ENCODE peak calls at places on chromosomes 6 and 20, in six cellular contexts. G is effector memory CD8-positive, alpha-beta T cell; K is NCI-H2171; P is GDM1; N is stromal cell of bone marrow; L is astrocyte of the spinal cord. C is an unnamed sample.

GRCh38 chr6:31187780-31188194 is 17.3 kb upstream of the POU5F1 start:
- DNase-seq in L (no peak), P (no peak), N (no peak), G (no peak), K (no peak), C (no peak)

GRCh38 chr6:24683297-24684296 is 16.7 kb downstream of the ACOT13 start:
- DNase-seq in G (no peak), N (no peak), K (no peak), L (no peak), P (no peak), C (no peak)

GRCh38 chr6:53913286-53913685 is 118.5 kb downstream of the LRRC1 start:
- DNase-seq in P (no peak), G (no peak), K (no peak), N (no peak), L (no peak), C (no peak)

GRCh38 chr6:155303361-155303870 is 10.9 kb downstream of the TFB1M start:
- DNase-seq in P (no peak), G (no peak), L (no peak), K (no peak), N (no peak), C (no peak)

GRCh38 chr20:14919473-14920157 is 582.2 kb upstream of the FLRT3 start:
- DNase-seq in P (no peak), N (no peak), L (no peak), G (no peak), K (peak; percentile 41), C (no peak)

GRCh38 chr6:78810698-78811097 is 56.7 kb upstream of the IRAK1BP1 start:
- DNase-seq in N (peak; percentile 85), G (no peak), L (no peak), K (no peak), P (no peak), C (peak; percentile 24)

GRCh38 chr20:45630366-45630765 is 718 bp downstream of the WFDC9 start:
- DNase-seq in L (no peak), P (no peak), N (peak; percentile 18), G (no peak), K (no peak), C (no peak)

GRCh38 chr20:47233333-47234188 is 122.9 kb downstream of the ZMYND8 start:
- DNase-seq in P (no peak), G (no peak), K (no peak), L (peak; percentile 53), N (peak; percentile 88), C (peak; percentile 56)

GRCh38 chr20:35463455-35464300 is 8.3 kb downstream of the CEP250 start:
- DNase-seq in N (peak; percentile 37), P (peak; percentile 17), G (peak; percentile 66), L (peak; percentile 73), K (peak; percentile 31), C (no peak)

GRCh38 chr6:46947497-46947896 is 25.8 kb upstream of the ADGRF5 start:
- DNase-seq in P (no peak), L (no peak), N (no peak), G (no peak), K (no peak), C (no peak)

GRCh38 chr6:52595000-52595795 is 18.3 kb upstream of the TRAM2 start:
- DNase-seq in N (peak; percentile 91), G (no peak), K (peak; percentile 60), L (peak; percentile 92), P (no peak), C (peak; percentile 80)

GRCh38 chr20:58019850-58020625 is 208.4 kb downstream of the ANKRD60 start:
- DNase-seq in P (no peak), K (no peak), L (no peak), G (no peak), N (no peak), C (no peak)

GRCh38 chr6:156816505-156816904 is 39.3 kb downstream of the ARID1B start:
- DNase-seq in P (no peak), N (no peak), L (no peak), G (no peak), K (no peak), C (no peak)

GRCh38 chr6:128112494-128112893 is 211.6 kb upstream of the THEMIS start:
- DNase-seq in G (no peak), L (peak; percentile 14), K (no peak), P (no peak), N (no peak), C (no peak)

GRCh38 chr6:158377866-158378265 is 65.6 kb downstream of the TULP4 start:
- DNase-seq in K (no peak), P (no peak), G (no peak), L (peak; percentile 31), N (peak; percentile 56), C (no peak)

GRCh38 chr6:15365273-15365687 is 119.4 kb downstream of the JARID2 start:
- DNase-seq in P (no peak), K (peak; percentile 79), L (peak; percentile 90), G (no peak), N (peak; percentile 64), C (peak; percentile 71)

GRCh38 chr6:34246563-34247391 is 2.0 kb downstream of the SMIM29 start:
- DNase-seq in K (peak; percentile 83), L (peak; percentile 23), P (peak; percentile 35), N (no peak), G (no peak), C (no peak)

GRCh38 chr6:52403627-52404026 is 16.5 kb upstream of the EFHC1 start:
- DNase-seq in G (no peak), N (no peak), K (peak; percentile 85), L (no peak), P (no peak), C (no peak)

GRCh38 chr20:57581202-57582028 is 20.5 kb downstream of the PCK1 start:
- DNase-seq in N (no peak), K (no peak), P (no peak), G (no peak), L (no peak), C (no peak)

GRCh38 chr6:14596410-14596809 is 478.8 kb downstream of the CD83 start:
- DNase-seq in K (no peak), P (no peak), L (peak; percentile 95), G (no peak), N (peak; percentile 13), C (no peak)

GRCh38 chr20:18465536-18466200 is 1.2 kb downstream of the DZANK1 start:
- DNase-seq in N (no peak), K (no peak), P (no peak), L (no peak), G (no peak), C (no peak)

GRCh38 chr6:22766979-22767378 is 197.6 kb downstream of the HDGFL1 start:
- DNase-seq in L (no peak), N (no peak), K (no peak), P (no peak), G (no peak), C (no peak)

GRCh38 chr20:19254956-19255355 is 42.5 kb downstream of the SLC24A3 start:
- DNase-seq in G (no peak), L (no peak), N (no peak), P (no peak), K (no peak), C (no peak)

GRCh38 chr20:33696448-33696847 is 10.3 kb upstream of the E2F1 start:
- DNase-seq in L (no peak), P (no peak), K (no peak), G (no peak), N (no peak), C (no peak)

GRCh38 chr20:6975326-6975725 is 207.8 kb downstream of the BMP2 start:
- DNase-seq in L (no peak), K (no peak), G (no peak), P (no peak), N (no peak), C (no peak)

C was measured in AG04449.